ENCODE peak calls at places on chromosomes 12 and 14, in eight cellular contexts. P is CD4-positive, alpha-beta memory T cell; U is upper lobe of right lung; G is pancreas; X is lower lobe of right lung; T is thyroid gland; E is left ventricle myocardium inferior; N is H9. Z is an unnamed sample.

GRCh38 chr14:63524537-63525155 is 18.5 kb downstream of the PPP2R5E start:
- DNase-seq in T (peak), U (no peak), X (no peak), P (peak), N (no peak), G (no peak), E (no peak), Z (no peak)

GRCh38 chr12:66314278-66314677 is 12.0 kb downstream of the HELB start:
- DNase-seq in T (no peak), N (no peak), U (no peak), P (no peak), X (no peak), G (no peak), E (no peak), Z (no peak)

GRCh38 chr12:28830491-28830890 is 318.6 kb upstream of the FAR2 start:
- DNase-seq in X (no peak), E (no peak), T (no peak), N (peak), G (no peak), U (no peak), P (no peak), Z (no peak)

GRCh38 chr12:3832738-3833137 is 40.5 kb downstream of the PARP11 start:
- DNase-seq in U (no peak), X (no peak), G (no peak), T (no peak), P (no peak), N (no peak), E (no peak), Z (no peak)

GRCh38 chr12:110992909-110993308 is 72.5 kb upstream of the MYL2 start:
- DNase-seq in T (no peak), N (no peak), G (no peak), X (no peak), E (no peak), U (no peak), P (no peak), Z (no peak)

GRCh38 chr12:104515899-104516298 is 59.2 kb downstream of the CHST11 start:
- DNase-seq in G (no peak), T (no peak), X (no peak), E (no peak), P (no peak), U (no peak), N (no peak), Z (no peak)

GRCh38 chr12:63965936-63966602 is 121.6 kb downstream of the SRGAP1 start:
- DNase-seq in U (no peak), E (no peak), G (no peak), P (no peak), N (no peak), T (no peak), X (no peak), Z (no peak)

GRCh38 chr14:95267306-95267705 is 52.4 kb downstream of the CLMN start:
- DNase-seq in U (no peak), P (peak), X (no peak), N (no peak), G (no peak), E (no peak), T (no peak), Z (no peak)

GRCh38 chr12:28222081-28222700 is 31.9 kb downstream of the CCDC91 start:
- DNase-seq in E (no peak), X (no peak), U (no peak), T (no peak), G (no peak), N (no peak), P (peak), Z (no peak)

GRCh38 chr12:107404981-107405380 is 280.6 kb upstream of the PWP1 start:
- DNase-seq in E (no peak), T (peak), N (peak), G (no peak), X (no peak), U (no peak), P (no peak), Z (no peak)

GRCh38 chr14:80987235-80988032 is 32.0 kb downstream of the TSHR start:
- DNase-seq in X (no peak), T (peak), N (peak), U (no peak), P (peak), E (peak), G (peak), Z (no peak)

GRCh38 chr14:96494331-96494730 is 7.9 kb upstream of the PAPOLA start:
- DNase-seq in U (no peak), T (no peak), G (no peak), X (no peak), N (no peak), P (no peak), E (no peak), Z (no peak)

GRCh38 chr12:123064356-123064755 is 83.9 kb downstream of the ARL6IP4 start:
- DNase-seq in U (no peak), T (no peak), P (no peak), E (peak), N (no peak), G (no peak), X (peak), Z (peak)

GRCh38 chr12:119296535-119296934 is 38.0 kb upstream of the CCDC60 start:
- DNase-seq in E (no peak), X (no peak), U (no peak), T (no peak), P (no peak), N (no peak), G (peak), Z (no peak)

GRCh38 chr12:3071107-3071506 is 6.1 kb upstream of the TSPAN9 start:
- DNase-seq in E (no peak), T (no peak), N (peak), X (no peak), G (peak), P (no peak), U (no peak), Z (no peak)

DNA sequence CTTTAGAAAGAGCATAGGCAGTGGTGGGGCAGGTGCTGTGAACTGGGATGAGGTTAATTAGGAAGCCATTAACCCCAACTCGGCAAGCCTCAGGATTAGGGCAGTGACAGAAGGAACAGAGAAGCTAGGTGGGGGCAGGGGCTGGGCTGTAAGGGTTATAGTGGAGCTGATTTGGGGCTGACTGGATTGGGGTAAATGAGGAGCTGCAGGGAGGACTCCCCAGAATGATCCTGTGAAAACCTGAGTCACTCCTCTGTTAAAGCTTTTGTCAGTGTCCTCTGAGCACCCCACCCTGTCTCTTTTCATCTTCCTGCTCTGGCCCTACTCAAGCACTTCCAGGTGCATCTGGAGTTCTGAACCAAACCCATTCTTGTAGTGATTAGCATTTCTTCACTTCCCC is 4.4 kb downstream of the KLC1 start:
- DNase-seq in U (no peak), T (no peak), G (no peak), P (no peak), N (no peak), E (no peak), X (no peak), Z (no peak)
- H3K27ac ChIP-seq in U (no peak), T (no peak), G (no peak), P (no peak), N (no peak), E (peak), X (no peak), Z (no peak)

DNA sequence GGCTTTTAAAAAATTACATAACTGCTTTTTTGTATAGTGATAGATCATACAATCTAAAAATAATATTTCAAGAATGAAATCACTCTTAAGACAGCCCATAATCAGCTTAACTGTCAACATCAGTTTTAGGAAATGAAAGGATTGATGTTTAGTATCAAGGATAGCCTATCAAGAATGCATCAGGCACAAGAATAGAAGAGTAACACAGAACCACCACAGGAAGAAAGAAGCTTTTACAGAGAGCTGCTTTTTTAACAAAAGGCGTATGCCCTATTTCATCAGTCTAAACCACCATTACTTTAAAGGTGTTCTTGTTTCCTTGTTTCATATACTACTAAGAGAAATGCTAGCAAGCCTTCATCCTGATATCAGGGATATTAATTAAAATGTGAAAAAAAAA is 64.5 kb downstream of the MARK3 start:
- DNase-seq in P (no peak), G (no peak), T (no peak), X (no peak), U (no peak), N (no peak), E (no peak), Z (no peak)
- H3K27ac ChIP-seq in P (no peak), G (no peak), T (peak), X (no peak), U (no peak), N (no peak), E (peak), Z (no peak)

DNA sequence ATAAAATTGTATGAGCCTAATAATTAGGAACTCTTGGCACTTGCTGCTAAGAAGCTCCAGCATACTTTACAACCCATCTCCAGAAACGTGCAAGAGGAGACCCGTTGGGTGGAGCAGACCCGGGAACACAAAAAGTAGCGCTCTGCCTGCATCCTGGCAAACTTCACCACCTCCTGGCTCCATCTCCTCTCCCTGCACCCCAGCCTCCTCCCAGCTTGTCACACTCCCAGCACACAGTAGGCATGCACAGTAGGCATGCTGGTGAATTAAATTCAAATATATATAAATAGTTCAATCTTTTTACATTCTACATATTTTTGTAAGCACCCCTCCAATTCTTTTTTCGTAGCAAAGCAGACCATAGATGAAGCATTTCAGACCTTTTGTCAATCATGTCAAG is 1.2 kb downstream of the VSIG10 start:
- DNase-seq in N (no peak), G (no peak), T (no peak), U (no peak), X (no peak), E (no peak), P (no peak), Z (no peak)
- H3K27ac ChIP-seq in N (no peak), G (no peak), T (peak), U (no peak), X (peak), E (peak), P (no peak), Z (no peak)

GRCh38 chr12:50659260-50659659 is 104.6 kb upstream of the ATF1 start:
- DNase-seq in U (no peak), G (no peak), P (no peak), N (no peak), T (no peak), E (no peak), X (no peak), Z (no peak)
- H3K27ac ChIP-seq in U (no peak), G (no peak), P (no peak), N (no peak), T (no peak), E (no peak), X (no peak), Z (peak)

DNA sequence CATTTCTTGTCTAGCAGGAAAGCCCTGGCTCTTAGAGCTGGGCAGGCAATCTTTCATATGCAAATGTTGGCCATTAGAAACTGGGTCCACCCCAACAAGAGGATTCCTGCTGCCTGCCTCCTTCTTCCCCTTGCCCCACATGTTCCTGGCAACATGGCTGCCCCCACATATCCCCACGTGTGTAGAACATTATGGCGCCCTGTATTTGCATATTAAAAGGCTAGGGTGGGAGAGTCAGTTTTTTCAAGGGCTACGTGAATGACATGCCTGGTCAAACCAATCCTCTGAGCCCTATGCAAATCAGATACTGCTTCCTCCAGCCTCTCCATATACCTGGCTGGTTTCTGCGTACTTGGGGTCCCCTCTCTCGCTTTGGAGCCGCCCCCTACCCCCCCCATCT is 514.0 kb downstream of the FUT8 start:
- DNase-seq in G (no peak), N (peak), X (no peak), U (no peak), E (no peak), T (no peak), P (no peak), Z (no peak)
- H3K27ac ChIP-seq in G (no peak), N (no peak), X (no peak), U (no peak), E (no peak), T (no peak), P (peak), Z (no peak)

DNA sequence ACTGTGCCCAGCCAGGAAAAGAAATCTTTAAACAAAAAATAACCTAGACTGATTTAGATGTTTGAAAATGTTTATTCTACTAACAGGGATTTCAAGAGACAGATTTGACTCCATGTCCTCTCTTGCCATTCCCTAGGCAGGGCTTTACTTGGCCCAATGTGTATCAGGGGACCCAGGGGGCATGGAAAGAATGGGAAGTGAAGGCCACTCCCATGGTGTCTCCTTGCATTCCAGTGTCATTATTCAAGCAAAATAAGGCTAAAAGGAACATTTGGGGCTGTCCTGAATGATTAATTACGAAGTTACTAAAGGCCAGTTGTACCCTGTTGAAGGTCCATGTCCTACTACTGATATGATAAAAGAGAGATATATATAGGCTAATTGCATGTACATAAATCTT is 151.9 kb upstream of the ATF7IP start:
- DNase-seq in P (no peak), N (no peak), E (no peak), G (no peak), X (no peak), T (no peak), U (no peak), Z (no peak)
- H3K27ac ChIP-seq in P (no peak), N (no peak), E (no peak), G (no peak), X (no peak), T (no peak), U (no peak), Z (no peak)